ENCODE peak calls at places on chromosomes 4 and X, in six cellular contexts. W is HCT116, T is breast epithelium, X is stomach, L is sigmoid colon, R is HL-60. S is an unnamed sample. For H3K27me3, the result is how much of the 10 kb centered on the place peaks cover.

GRCh38 chrX:98407526-98408049 is 1523.9 kb downstream of the RPA4 start:
- DNase-seq in W (no peak), T (no peak), X (no peak), L (no peak), R (no peak), S (no peak)

GRCh38 chr4:121034010-121034409 is 38.3 kb downstream of the NDNF start:
- DNase-seq in W (no peak), T (no peak), X (no peak), L (no peak), R (peak), S (no peak)

GRCh38 chrX:40100141-40100536 is 2.4 kb upstream of the BCOR start:
- DNase-seq in W (no peak), T (no peak), X (peak), L (no peak), R (no peak), S (no peak)

GRCh38 chr4:128354205-128354821 is 66.7 kb upstream of the PGRMC2 start:
- DNase-seq in W (no peak), T (no peak), X (peak), L (no peak), R (no peak), S (no peak)

GRCh38 chr4:78610546-78611214 is 59.1 kb downstream of the ANXA3 start:
- DNase-seq in W (no peak), T (no peak), X (no peak), L (no peak), R (peak), S (no peak)

GRCh38 chr4:152590179-152591031 is 54.5 kb upstream of the FBXW7 start:
- DNase-seq in W (no peak), T (no peak), X (no peak), L (peak), R (no peak), S (no peak)

GRCh38 chr4:184355111-184355604 is 119.2 kb downstream of the IRF2 start:
- DNase-seq in W (peak), T (no peak), X (no peak), L (no peak), R (peak), S (no peak)

GRCh38 chrX:39854772-39855747 is 242.7 kb downstream of the BCOR start:
- DNase-seq in W (no peak), T (no peak), X (no peak), L (no peak), R (peak), S (no peak)

GRCh38 chr4:144113546-144113945 is 27.0 kb downstream of the GYPA start:
- DNase-seq in W (no peak), T (no peak), X (no peak), L (no peak), R (no peak), S (no peak)
- H3K27me3 ChIP-seq in W (under half), T (under half), X (under half), L (under half), R (under half), S (under half)

DNA sequence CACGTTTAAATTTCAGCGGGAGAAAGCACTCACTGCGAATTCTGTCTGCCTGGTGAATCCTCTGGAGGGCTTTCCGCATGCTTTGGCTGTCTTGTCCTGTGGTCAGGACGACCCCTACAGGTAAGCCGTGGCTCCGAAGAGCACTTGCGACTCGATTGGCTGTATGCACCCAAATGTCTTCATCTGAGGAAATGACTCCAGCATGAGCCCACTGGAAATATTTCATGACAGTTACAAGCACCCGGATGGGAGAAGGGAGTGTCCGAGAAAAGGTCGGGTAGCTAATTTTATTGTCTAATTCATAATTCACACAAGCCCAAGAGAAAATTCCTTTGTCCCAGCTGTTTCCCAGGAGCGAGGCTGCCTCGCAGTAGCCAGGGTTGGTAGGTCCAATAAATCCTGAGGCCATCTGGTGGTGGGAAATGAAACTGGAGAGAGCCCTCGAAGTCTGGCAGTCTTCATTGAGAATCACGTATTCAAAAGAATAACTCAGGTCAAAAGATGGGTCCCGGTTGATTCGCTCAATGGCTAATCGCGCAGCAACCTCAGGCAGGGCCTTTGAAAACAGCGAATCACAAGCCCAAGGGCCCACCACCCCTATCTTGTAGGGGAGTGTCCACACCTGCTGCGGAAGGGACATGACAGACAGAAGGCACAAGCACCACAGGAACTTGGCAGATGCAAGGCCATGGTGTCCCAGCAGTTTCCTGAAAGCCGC is 6.6 kb downstream of the GUCY2F start:
- DNase-seq in W (peak), T (peak), X (peak), L (no peak), R (no peak), S (no peak)
- TF ChIP-seq POLR2AphosphoS5 in W (no peak), T (no peak), X (no peak), L (no peak), R (no peak), S (no peak)

GRCh38 chr4:5888706-5889696 is 3.9 kb downstream of the CRMP1 start:
- DNase-seq in W (no peak), T (no peak), X (no peak), L (no peak), R (no peak), S (no peak)
- H3K27me3 ChIP-seq in W (under half), T (half or more), X (under half), L (half or more), R (under half), S (half or more)

DNA sequence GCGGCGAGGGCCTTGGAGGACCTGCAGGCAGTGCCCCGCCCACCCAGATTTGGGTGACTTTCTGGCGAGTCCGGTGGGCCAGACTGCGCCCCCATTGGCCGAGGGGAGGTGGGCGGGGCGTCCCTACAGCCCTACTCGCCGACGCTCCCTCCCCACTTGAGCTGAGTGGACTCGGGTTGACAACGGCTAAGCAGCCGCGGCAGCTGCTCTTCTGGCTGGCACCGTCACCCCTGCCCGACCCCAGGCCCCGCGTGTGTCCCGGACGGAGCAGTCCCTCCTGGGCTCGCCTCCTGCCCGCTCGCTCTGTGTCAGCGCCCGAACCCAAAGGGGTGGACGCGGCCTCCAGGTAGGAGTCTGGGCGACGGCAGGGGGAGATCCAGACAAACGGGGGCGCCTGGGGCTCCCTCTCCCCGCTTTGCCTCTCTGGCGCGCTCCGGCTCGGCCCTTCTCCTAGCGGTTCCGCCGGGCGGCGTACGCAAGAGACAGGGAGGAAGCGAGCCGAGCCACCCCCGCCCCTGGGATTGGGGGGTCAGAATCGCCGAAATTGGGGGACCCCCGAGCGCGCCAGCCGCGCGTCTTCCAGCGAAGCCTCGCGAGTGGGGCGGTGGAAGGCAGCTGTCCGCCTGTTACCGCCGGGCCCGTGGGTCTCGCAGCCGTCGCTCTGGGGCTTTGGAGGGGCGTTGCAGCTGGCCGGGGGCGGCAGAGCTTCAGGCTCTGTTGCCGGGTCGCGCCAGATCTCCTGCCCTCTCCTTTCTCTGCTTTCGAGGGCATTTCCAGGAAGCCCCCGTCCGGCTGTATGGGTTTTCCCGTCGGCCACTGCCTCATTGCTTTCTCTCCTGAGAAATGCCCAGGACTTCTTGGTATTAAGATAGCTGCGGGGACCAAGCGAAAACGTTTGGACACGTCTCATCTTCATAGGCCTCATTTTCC is 46.3 kb downstream of the STARD8 start:
- DNase-seq in W (no peak), T (no peak), X (peak), L (peak), R (no peak), S (peak)
- TF ChIP-seq POLR2AphosphoS5 in W (no peak), T (no peak), X (peak), L (peak), R (no peak), S (no peak)

GRCh38 chrX:153967536-153968214 is 3.9 kb downstream of the HCFC1 start:
- DNase-seq in W (no peak), T (no peak), X (no peak), L (no peak), R (no peak), S (peak)

GRCh38 chrX:153966283-153966688 is 5.3 kb downstream of the HCFC1 start:
- DNase-seq in W (no peak), T (no peak), X (peak), L (peak), R (no peak), S (no peak)

GRCh38 chrX:153968255-153968654 is 3.4 kb downstream of the HCFC1 start:
- DNase-seq in W (no peak), T (no peak), X (no peak), L (no peak), R (no peak), S (no peak)

GRCh38 chrX:153968754-153969124 is 2.9 kb downstream of the HCFC1 start:
- DNase-seq in W (no peak), T (no peak), X (no peak), L (peak), R (no peak), S (peak)

DNA sequence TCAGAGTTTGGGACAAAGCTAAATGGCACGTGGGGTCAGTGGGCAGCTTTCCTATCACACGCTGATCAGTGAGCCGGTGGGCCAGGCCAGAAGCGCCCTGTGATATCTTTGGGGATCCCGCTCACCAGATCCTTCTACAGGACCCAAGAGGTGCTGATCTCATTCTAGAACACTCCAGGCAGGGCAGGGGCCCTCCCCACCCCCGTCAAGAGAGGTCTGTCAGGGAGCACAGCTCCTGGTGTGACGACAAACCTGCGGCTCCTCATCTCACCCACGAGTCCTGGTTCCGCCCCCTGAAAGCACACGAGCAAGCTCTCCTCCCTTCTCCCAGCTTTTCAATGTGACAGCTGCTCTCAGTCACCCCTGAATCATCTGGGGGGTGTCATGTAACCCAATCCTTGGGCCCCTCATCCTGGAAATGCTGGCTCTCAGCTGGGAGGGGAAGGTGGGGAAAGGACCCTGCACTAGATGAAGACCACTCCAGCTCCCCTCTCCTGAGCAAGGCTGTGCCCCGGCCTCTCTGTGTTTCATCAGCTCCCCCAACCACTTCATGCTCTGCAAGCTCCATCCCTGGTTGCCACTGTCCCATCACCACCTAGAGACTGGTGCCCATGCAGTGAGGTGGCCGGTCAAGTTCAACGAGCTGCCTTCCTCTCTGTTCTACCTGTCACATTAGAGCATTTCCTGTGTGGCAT is 4.6 kb downstream of the HCFC1 start:
- DNase-seq in W (no peak), T (no peak), X (no peak), L (peak), R (no peak), S (no peak)
- H3K27me3 ChIP-seq in W (under half), T (under half), X (under half), L (under half), R (under half), S (under half)

DNA sequence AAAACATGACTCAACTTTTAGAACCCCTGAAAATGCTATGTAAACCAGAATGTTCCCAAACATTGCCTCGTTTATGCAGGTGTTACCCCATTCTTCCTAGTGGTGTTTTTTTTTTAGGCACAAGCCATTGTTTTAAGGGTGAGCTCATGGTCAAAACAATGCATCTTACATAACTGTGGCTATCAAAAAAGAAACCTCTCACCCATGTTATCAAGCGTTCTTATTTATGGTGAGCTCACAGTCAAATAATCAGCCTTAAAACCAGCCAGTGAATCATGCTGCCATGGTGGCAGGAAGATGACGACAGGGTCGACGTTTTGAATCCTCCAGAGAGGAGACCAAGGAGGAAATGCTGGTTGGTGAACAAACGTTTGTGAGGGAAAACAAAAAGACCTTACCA is 195.2 kb downstream of the KDR start:
- DNase-seq in W (no peak), T (no peak), X (no peak), L (no peak), R (no peak), S (no peak)
- TF ChIP-seq POLR2AphosphoS5 in W (no peak), T (no peak), X (peak), L (no peak), R (no peak), S (no peak)

GRCh38 chrX:96098471-96098870 is 586.2 kb upstream of the DIAPH2 start:
- DNase-seq in W (no peak), T (no peak), X (no peak), L (no peak), R (no peak), S (no peak)
- H3K27me3 ChIP-seq in W (under half), T (under half), X (under half), L (under half), R (under half), S (under half)

DNA sequence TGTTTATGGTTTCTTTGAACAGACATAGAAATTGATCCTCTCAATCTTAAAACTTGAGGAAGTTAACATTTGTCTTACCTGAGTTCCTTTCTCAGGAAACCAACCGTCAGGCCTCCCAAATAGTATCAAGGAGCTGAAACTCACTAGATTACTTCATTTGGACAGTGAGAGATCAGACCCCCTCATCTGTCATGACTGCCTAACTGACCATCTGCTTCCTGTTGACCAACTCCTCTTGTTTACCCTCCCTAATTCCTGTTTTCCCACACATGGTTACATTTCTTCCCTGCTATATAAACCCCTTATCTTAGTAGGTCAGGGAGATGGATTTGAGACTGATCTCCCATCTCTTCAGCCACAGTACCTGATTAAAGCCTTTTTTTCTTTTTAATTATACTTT is 46.2 kb upstream of the NMU start:
- DNase-seq in W (no peak), T (no peak), X (no peak), L (no peak), R (no peak), S (no peak)
- TF ChIP-seq POLR2AphosphoS5 in W (no peak), T (no peak), X (no peak), L (no peak), R (no peak), S (no peak)

GRCh38 chrX:97224148-97224547 is 340.4 kb downstream of the RPA4 start:
- DNase-seq in W (no peak), T (no peak), X (no peak), L (no peak), R (no peak), S (no peak)
- H3K27me3 ChIP-seq in W (under half), T (under half), X (under half), L (under half), R (under half), S (under half)

GRCh38 chr4:87298362-87298761 is 24.3 kb downstream of the HSD17B13 start:
- DNase-seq in W (no peak), T (no peak), X (no peak), L (no peak), R (no peak), S (no peak)

GRCh38 chr4:87304659-87305277 is 17.9 kb downstream of the HSD17B13 start:
- DNase-seq in W (no peak), T (no peak), X (no peak), L (no peak), R (no peak), S (no peak)

GRCh38 chr4:87299898-87300297 is 22.8 kb downstream of the HSD17B13 start:
- DNase-seq in W (no peak), T (no peak), X (no peak), L (no peak), R (no peak), S (no peak)
- TF ChIP-seq POLR2AphosphoS5 in W (no peak), T (no peak), X (no peak), L (no peak), R (no peak), S (no peak)